ENCODE peak calls at places on chromosomes 16 and 17, in seven cellular contexts. One of them, this sample, is unnamed.

GRCh38 chr17:45438931-45439610 is 6.4 kb upstream of the ARHGAP27 start:
- DNase-seq in sigmoid colon: peak; percentile 56
- DNase-seq in neural progenitor cell: no peak
- DNase-seq in gastrocnemius medialis: peak; percentile 60
- DNase-seq in tibial nerve: no peak
- DNase-seq in naive thymus-derived CD4-positive, alpha-beta T cell: no peak
- DNase-seq in cardiac muscle cell: no peak
- DNase-seq in this sample: no peak

GRCh38 chr17:9982159-9982558 is 77.1 kb upstream of the RCVRN start:
- DNase-seq in sigmoid colon: peak; percentile 11
- DNase-seq in neural progenitor cell: peak; percentile 50
- DNase-seq in gastrocnemius medialis: no peak
- DNase-seq in tibial nerve: no peak
- DNase-seq in naive thymus-derived CD4-positive, alpha-beta T cell: no peak
- DNase-seq in cardiac muscle cell: no peak
- DNase-seq in this sample: no peak

GRCh38 chr16:48256579-48257177 is 9.3 kb upstream of the ABCC11 start:
- DNase-seq in sigmoid colon: no peak
- DNase-seq in neural progenitor cell: no peak
- DNase-seq in gastrocnemius medialis: no peak
- DNase-seq in tibial nerve: no peak
- DNase-seq in naive thymus-derived CD4-positive, alpha-beta T cell: no peak
- DNase-seq in cardiac muscle cell: no peak
- DNase-seq in this sample: no peak

GRCh38 chr16:68644715-68645493 is at the start of gene CDH3:
- DNase-seq in sigmoid colon: no peak
- DNase-seq in neural progenitor cell: peak; percentile 78
- DNase-seq in gastrocnemius medialis: no peak
- DNase-seq in tibial nerve: no peak
- DNase-seq in naive thymus-derived CD4-positive, alpha-beta T cell: no peak
- DNase-seq in cardiac muscle cell: peak; percentile 48
- DNase-seq in this sample: no peak

GRCh38 chr16:31476305-31477219 is 4.6 kb downstream of the TGFB1I1 start:
- DNase-seq in sigmoid colon: peak; percentile 85
- DNase-seq in neural progenitor cell: peak; percentile 52
- DNase-seq in gastrocnemius medialis: no peak
- DNase-seq in tibial nerve: peak; percentile 51
- DNase-seq in naive thymus-derived CD4-positive, alpha-beta T cell: peak; percentile 69
- DNase-seq in cardiac muscle cell: no peak
- DNase-seq in this sample: peak; percentile 44

GRCh38 chr17:38598536-38598935 is 7.2 kb downstream of the SRCIN1 start:
- DNase-seq in sigmoid colon: no peak
- DNase-seq in neural progenitor cell: peak; percentile 95
- DNase-seq in gastrocnemius medialis: no peak
- DNase-seq in tibial nerve: no peak
- DNase-seq in naive thymus-derived CD4-positive, alpha-beta T cell: no peak
- DNase-seq in cardiac muscle cell: peak; percentile 87
- DNase-seq in this sample: no peak

GRCh38 chr16:30548392-30549255 is 9.6 kb downstream of the ZNF764 start:
- DNase-seq in sigmoid colon: no peak
- DNase-seq in neural progenitor cell: no peak
- DNase-seq in gastrocnemius medialis: no peak
- DNase-seq in tibial nerve: no peak
- DNase-seq in naive thymus-derived CD4-positive, alpha-beta T cell: no peak
- DNase-seq in cardiac muscle cell: no peak
- DNase-seq in this sample: no peak

GRCh38 chr17:81865733-81866439 is 5.3 kb downstream of the ARHGDIA start:
- DNase-seq in sigmoid colon: no peak
- DNase-seq in neural progenitor cell: no peak
- DNase-seq in gastrocnemius medialis: no peak
- DNase-seq in tibial nerve: no peak
- DNase-seq in naive thymus-derived CD4-positive, alpha-beta T cell: peak; percentile 13
- DNase-seq in cardiac muscle cell: peak; percentile 44
- DNase-seq in this sample: no peak

GRCh38 chr16:1613728-1614225 is 1.6 kb downstream of the CRAMP1 start:
- DNase-seq in sigmoid colon: no peak
- DNase-seq in neural progenitor cell: peak; percentile 50
- DNase-seq in gastrocnemius medialis: no peak
- DNase-seq in tibial nerve: no peak
- DNase-seq in naive thymus-derived CD4-positive, alpha-beta T cell: no peak
- DNase-seq in cardiac muscle cell: peak; percentile 22
- DNase-seq in this sample: no peak

GRCh38 chr17:80850817-80851216 is 140.8 kb upstream of the CHMP6 start:
- DNase-seq in sigmoid colon: peak; percentile 28
- DNase-seq in neural progenitor cell: no peak
- DNase-seq in gastrocnemius medialis: peak; percentile 13
- DNase-seq in tibial nerve: no peak
- DNase-seq in naive thymus-derived CD4-positive, alpha-beta T cell: no peak
- DNase-seq in cardiac muscle cell: no peak
- DNase-seq in this sample: no peak

GRCh38 chr17:49218941-49219913 is 8.7 kb downstream of the ABI3 start:
- DNase-seq in sigmoid colon: no peak
- DNase-seq in neural progenitor cell: no peak
- DNase-seq in gastrocnemius medialis: no peak
- DNase-seq in tibial nerve: no peak
- DNase-seq in naive thymus-derived CD4-positive, alpha-beta T cell: no peak
- DNase-seq in cardiac muscle cell: no peak
- DNase-seq in this sample: no peak

GRCh38 chr17:49219987-49220386 is 9.5 kb downstream of the ABI3 start:
- DNase-seq in sigmoid colon: no peak
- DNase-seq in neural progenitor cell: no peak
- DNase-seq in gastrocnemius medialis: no peak
- DNase-seq in tibial nerve: no peak
- DNase-seq in naive thymus-derived CD4-positive, alpha-beta T cell: no peak
- DNase-seq in cardiac muscle cell: no peak
- DNase-seq in this sample: no peak

GRCh38 chr17:49216482-49216881 is 6.0 kb downstream of the ABI3 start:
- DNase-seq in sigmoid colon: no peak
- DNase-seq in neural progenitor cell: no peak
- DNase-seq in gastrocnemius medialis: no peak
- DNase-seq in tibial nerve: no peak
- DNase-seq in naive thymus-derived CD4-positive, alpha-beta T cell: no peak
- DNase-seq in cardiac muscle cell: no peak
- DNase-seq in this sample: no peak

GRCh38 chr17:49216953-49217650 is 6.6 kb downstream of the ABI3 start:
- DNase-seq in sigmoid colon: peak; percentile 77
- DNase-seq in neural progenitor cell: no peak
- DNase-seq in gastrocnemius medialis: peak; percentile 41
- DNase-seq in tibial nerve: peak; percentile 30
- DNase-seq in naive thymus-derived CD4-positive, alpha-beta T cell: no peak
- DNase-seq in cardiac muscle cell: no peak
- DNase-seq in this sample: no peak

GRCh38 chr17:49217651-49218413 is 7.3 kb downstream of the ABI3 start:
- DNase-seq in sigmoid colon: peak; percentile 75
- DNase-seq in neural progenitor cell: no peak
- DNase-seq in gastrocnemius medialis: peak; percentile 50
- DNase-seq in tibial nerve: no peak
- DNase-seq in naive thymus-derived CD4-positive, alpha-beta T cell: peak; percentile 79
- DNase-seq in cardiac muscle cell: no peak
- DNase-seq in this sample: no peak
- H3K4me1 ChIP-seq in sigmoid colon: no peaks in the 10 kb centered on the region
- H3K4me1 ChIP-seq in neural progenitor cell: no peaks in the 10 kb centered on the region
- H3K4me1 ChIP-seq in gastrocnemius medialis: peaks cover 6% of the 10 kb centered on the region
- H3K4me1 ChIP-seq in tibial nerve: peaks cover 33% of the 10 kb centered on the region
- H3K4me1 ChIP-seq in naive thymus-derived CD4-positive, alpha-beta T cell: peaks cover 64% of the 10 kb centered on the region
- H3K4me1 ChIP-seq in cardiac muscle cell: no peaks in the 10 kb centered on the region
- H3K4me1 ChIP-seq in this sample: peaks cover 12% of the 10 kb centered on the region

GRCh38 chr16:24976971-24977672 is 38.0 kb downstream of the ARHGAP17 start:
- DNase-seq in sigmoid colon: no peak
- DNase-seq in neural progenitor cell: no peak
- DNase-seq in gastrocnemius medialis: no peak
- DNase-seq in tibial nerve: no peak
- DNase-seq in naive thymus-derived CD4-positive, alpha-beta T cell: no peak
- DNase-seq in cardiac muscle cell: no peak
- DNase-seq in this sample: no peak

GRCh38 chr16:24978370-24978914 is 36.7 kb downstream of the ARHGAP17 start:
- DNase-seq in sigmoid colon: no peak
- DNase-seq in neural progenitor cell: no peak
- DNase-seq in gastrocnemius medialis: no peak
- DNase-seq in tibial nerve: no peak
- DNase-seq in naive thymus-derived CD4-positive, alpha-beta T cell: no peak
- DNase-seq in cardiac muscle cell: no peak
- DNase-seq in this sample: no peak

GRCh38 chr16:24976061-24976779 is 38.9 kb downstream of the ARHGAP17 start:
- DNase-seq in sigmoid colon: no peak
- DNase-seq in neural progenitor cell: no peak
- DNase-seq in gastrocnemius medialis: no peak
- DNase-seq in tibial nerve: no peak
- DNase-seq in naive thymus-derived CD4-positive, alpha-beta T cell: no peak
- DNase-seq in cardiac muscle cell: no peak
- DNase-seq in this sample: no peak

GRCh38 chr16:24975428-24975889 is 39.7 kb downstream of the ARHGAP17 start:
- DNase-seq in sigmoid colon: no peak
- DNase-seq in neural progenitor cell: no peak
- DNase-seq in gastrocnemius medialis: peak; percentile 72
- DNase-seq in tibial nerve: no peak
- DNase-seq in naive thymus-derived CD4-positive, alpha-beta T cell: no peak
- DNase-seq in cardiac muscle cell: peak; percentile 52
- DNase-seq in this sample: no peak

GRCh38 chr16:24977673-24978065 is 37.5 kb downstream of the ARHGAP17 start:
- DNase-seq in sigmoid colon: no peak
- DNase-seq in neural progenitor cell: no peak
- DNase-seq in gastrocnemius medialis: no peak
- DNase-seq in tibial nerve: no peak
- DNase-seq in naive thymus-derived CD4-positive, alpha-beta T cell: no peak
- DNase-seq in cardiac muscle cell: peak; percentile 83
- DNase-seq in this sample: no peak
- H3K4me1 ChIP-seq in sigmoid colon: no peaks in the 10 kb centered on the region
- H3K4me1 ChIP-seq in neural progenitor cell: no peaks in the 10 kb centered on the region
- H3K4me1 ChIP-seq in gastrocnemius medialis: peaks cover 92% of the 10 kb centered on the region
- H3K4me1 ChIP-seq in tibial nerve: peaks cover 59% of the 10 kb centered on the region
- H3K4me1 ChIP-seq in naive thymus-derived CD4-positive, alpha-beta T cell: no peaks in the 10 kb centered on the region
- H3K4me1 ChIP-seq in cardiac muscle cell: no peaks in the 10 kb centered on the region
- H3K4me1 ChIP-seq in this sample: peaks cover 7% of the 10 kb centered on the region

DNA sequence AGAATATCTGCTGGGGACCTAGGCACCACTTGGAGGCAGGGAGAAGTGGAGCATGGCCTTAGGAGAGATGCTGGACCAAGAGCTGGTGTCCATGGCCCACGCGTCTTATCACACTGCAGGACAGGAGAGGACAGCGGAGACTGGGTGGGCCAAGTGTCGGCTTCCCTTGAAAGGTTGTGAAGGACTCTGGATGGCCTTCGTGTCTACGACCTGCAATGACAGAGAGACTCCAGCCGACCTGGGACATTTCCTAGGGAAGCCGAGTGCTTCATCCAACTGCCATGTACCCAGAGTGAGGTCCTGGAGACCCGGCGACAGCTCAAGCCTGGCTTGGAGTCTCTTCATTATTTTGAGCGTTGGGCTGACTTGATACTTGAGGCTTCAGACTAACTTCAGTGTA is 20.5 kb downstream of the C1QTNF1 start:
- DNase-seq in sigmoid colon: peak; percentile 44
- DNase-seq in neural progenitor cell: no peak
- DNase-seq in gastrocnemius medialis: no peak
- DNase-seq in tibial nerve: no peak
- DNase-seq in naive thymus-derived CD4-positive, alpha-beta T cell: no peak
- DNase-seq in cardiac muscle cell: no peak
- DNase-seq in this sample: no peak
- H3K4me1 ChIP-seq in sigmoid colon: no peaks in the 10 kb centered on the region
- H3K4me1 ChIP-seq in neural progenitor cell: peaks cover 15% of the 10 kb centered on the region
- H3K4me1 ChIP-seq in gastrocnemius medialis: peaks cover 13% of the 10 kb centered on the region
- H3K4me1 ChIP-seq in tibial nerve: peaks cover 42% of the 10 kb centered on the region
- H3K4me1 ChIP-seq in naive thymus-derived CD4-positive, alpha-beta T cell: no peaks in the 10 kb centered on the region
- H3K4me1 ChIP-seq in cardiac muscle cell: no peaks in the 10 kb centered on the region
- H3K4me1 ChIP-seq in this sample: peaks cover 3% of the 10 kb centered on the region

DNA sequence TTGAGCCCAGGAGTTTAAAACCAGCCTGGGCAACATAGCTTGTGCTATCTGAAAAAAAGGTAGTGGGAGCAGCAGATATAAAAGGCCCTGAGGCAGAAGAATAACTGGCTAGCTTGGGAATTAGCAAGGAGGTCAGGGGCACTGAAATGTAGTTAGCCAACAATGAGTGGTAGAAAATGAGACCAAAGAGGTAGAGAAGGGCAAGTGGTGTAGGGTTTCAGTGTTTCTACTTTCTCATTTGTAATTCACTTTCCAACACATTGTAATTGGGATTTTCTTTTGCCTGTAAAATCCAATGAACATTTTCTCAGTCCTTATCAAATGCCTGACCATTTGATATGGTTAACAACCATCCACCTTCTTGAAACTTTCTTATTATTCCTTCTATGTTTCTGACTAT is 95.1 kb upstream of the CORO6 start:
- DNase-seq in sigmoid colon: no peak
- DNase-seq in neural progenitor cell: no peak
- DNase-seq in gastrocnemius medialis: no peak
- DNase-seq in tibial nerve: no peak
- DNase-seq in naive thymus-derived CD4-positive, alpha-beta T cell: no peak
- DNase-seq in cardiac muscle cell: no peak
- DNase-seq in this sample: no peak
- H3K4me1 ChIP-seq in sigmoid colon: no peaks in the 10 kb centered on the region
- H3K4me1 ChIP-seq in neural progenitor cell: peaks cover 21% of the 10 kb centered on the region
- H3K4me1 ChIP-seq in gastrocnemius medialis: peaks cover 90% of the 10 kb centered on the region
- H3K4me1 ChIP-seq in tibial nerve: peaks cover 60% of the 10 kb centered on the region
- H3K4me1 ChIP-seq in naive thymus-derived CD4-positive, alpha-beta T cell: peaks cover 42% of the 10 kb centered on the region
- H3K4me1 ChIP-seq in cardiac muscle cell: peaks cover 19% of the 10 kb centered on the region
- H3K4me1 ChIP-seq in this sample: peaks cover 25% of the 10 kb centered on the region

GRCh38 chr17:78716292-78716691 is 65.8 kb downstream of the CYTH1 start:
- DNase-seq in sigmoid colon: no peak
- DNase-seq in neural progenitor cell: no peak
- DNase-seq in gastrocnemius medialis: no peak
- DNase-seq in tibial nerve: no peak
- DNase-seq in naive thymus-derived CD4-positive, alpha-beta T cell: no peak
- DNase-seq in cardiac muscle cell: no peak
- DNase-seq in this sample: no peak
- H3K4me1 ChIP-seq in sigmoid colon: no peaks in the 10 kb centered on the region
- H3K4me1 ChIP-seq in neural progenitor cell: peaks cover 25% of the 10 kb centered on the region
- H3K4me1 ChIP-seq in gastrocnemius medialis: peaks cover 48% of the 10 kb centered on the region
- H3K4me1 ChIP-seq in tibial nerve: peaks cover 86% of the 10 kb centered on the region
- H3K4me1 ChIP-seq in naive thymus-derived CD4-positive, alpha-beta T cell: peaks cover 84% of the 10 kb centered on the region
- H3K4me1 ChIP-seq in cardiac muscle cell: peaks cover 11% of the 10 kb centered on the region
- H3K4me1 ChIP-seq in this sample: peaks cover 53% of the 10 kb centered on the region

DNA sequence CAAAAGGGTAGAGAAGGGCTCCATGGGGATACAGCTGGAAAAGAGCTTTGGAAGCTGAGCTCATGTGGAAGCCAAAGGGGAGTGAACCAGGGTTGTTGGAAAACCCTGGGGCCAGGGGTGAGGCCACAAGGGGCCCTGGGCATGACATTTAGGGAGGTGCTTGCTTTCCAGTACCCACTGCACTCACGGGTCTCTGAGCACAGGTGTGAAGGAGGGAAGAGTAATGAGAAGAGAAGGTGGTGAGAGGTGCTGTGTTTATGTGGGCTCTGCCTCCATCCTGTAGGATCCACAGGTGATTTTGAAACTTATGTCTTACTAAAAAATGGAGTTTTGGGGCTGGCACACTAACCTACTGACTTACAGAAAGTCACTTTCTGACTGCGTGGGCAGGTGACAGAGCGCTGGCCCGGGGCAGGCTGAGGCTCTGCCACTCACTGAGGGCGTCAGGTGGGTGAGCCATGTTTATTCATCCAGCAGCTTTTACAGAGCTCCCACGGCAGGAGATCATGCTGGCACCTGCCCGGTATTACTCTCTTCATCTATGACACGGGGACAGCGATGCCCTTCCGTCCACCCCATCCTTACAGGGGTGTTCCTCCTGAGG is 18.9 kb downstream of the KSR1 start:
- DNase-seq in sigmoid colon: no peak
- DNase-seq in neural progenitor cell: no peak
- DNase-seq in gastrocnemius medialis: no peak
- DNase-seq in tibial nerve: no peak
- DNase-seq in naive thymus-derived CD4-positive, alpha-beta T cell: no peak
- DNase-seq in cardiac muscle cell: no peak
- DNase-seq in this sample: no peak
- H3K4me1 ChIP-seq in sigmoid colon: no peaks in the 10 kb centered on the region
- H3K4me1 ChIP-seq in neural progenitor cell: peaks cover 10% of the 10 kb centered on the region
- H3K4me1 ChIP-seq in gastrocnemius medialis: no peaks in the 10 kb centered on the region
- H3K4me1 ChIP-seq in tibial nerve: peaks cover 65% of the 10 kb centered on the region
- H3K4me1 ChIP-seq in naive thymus-derived CD4-positive, alpha-beta T cell: peaks cover 24% of the 10 kb centered on the region
- H3K4me1 ChIP-seq in cardiac muscle cell: peaks cover 20% of the 10 kb centered on the region
- H3K4me1 ChIP-seq in this sample: peaks cover 40% of the 10 kb centered on the region

This sample was measured in esophagus squamous epithelium.